ENCODE peak calls at places on chromosomes 3 and 15, in four cellular contexts. One of them, this sample, is unnamed.

GRCh38 chr3:181264491-181264890 is 275.0 kb upstream of the DNAJC19 start:
- DNase-seq in HTR-8/SVneo: no peak
- DNase-seq in NCI-H2171 treated with DMSO at 0.1 percent for 48 hours: no peak
- DNase-seq in putamen: no peak
- DNase-seq in this sample: no peak

GRCh38 chr15:82172506-82172905 is 90.0 kb downstream of the EFL1 start:
- DNase-seq in HTR-8/SVneo: no peak
- DNase-seq in NCI-H2171 treated with DMSO at 0.1 percent for 48 hours: no peak
- DNase-seq in putamen: no peak
- DNase-seq in this sample: no peak

GRCh38 chr15:59104602-59104911 is 389 bp upstream of the CCNB2 start:
- DNase-seq in HTR-8/SVneo: no peak
- DNase-seq in NCI-H2171 treated with DMSO at 0.1 percent for 48 hours: no peak
- DNase-seq in putamen: no peak
- DNase-seq in this sample: no peak

GRCh38 chr3:166879661-166880060 is 500.4 kb downstream of the ZBBX start:
- DNase-seq in HTR-8/SVneo: no peak
- DNase-seq in NCI-H2171 treated with DMSO at 0.1 percent for 48 hours: no peak
- DNase-seq in putamen: no peak
- DNase-seq in this sample: no peak

GRCh38 chr3:155230382-155230781 is 63.1 kb downstream of the STRIT1 start:
- DNase-seq in HTR-8/SVneo: no peak
- DNase-seq in NCI-H2171 treated with DMSO at 0.1 percent for 48 hours: no peak
- DNase-seq in putamen: no peak
- DNase-seq in this sample: no peak

GRCh38 chr3:125437631-125438435 is 62.7 kb upstream of the ZNF148 start:
- DNase-seq in HTR-8/SVneo: peak; percentile 51
- DNase-seq in NCI-H2171 treated with DMSO at 0.1 percent for 48 hours: peak; percentile 28
- DNase-seq in putamen: peak; percentile 27
- DNase-seq in this sample: peak; percentile 22

GRCh38 chr3:134485075-134485536 is 679 bp downstream of the ANAPC13 start:
- DNase-seq in HTR-8/SVneo: no peak
- DNase-seq in NCI-H2171 treated with DMSO at 0.1 percent for 48 hours: no peak
- DNase-seq in putamen: no peak
- DNase-seq in this sample: peak; percentile 12

GRCh38 chr3:197174927-197175326 is 123.5 kb downstream of the DLG1 start:
- DNase-seq in HTR-8/SVneo: no peak
- DNase-seq in NCI-H2171 treated with DMSO at 0.1 percent for 48 hours: no peak
- DNase-seq in putamen: no peak
- DNase-seq in this sample: no peak

GRCh38 chr3:136955813-136956212 is 2.0 kb upstream of the IL20RB start:
- DNase-seq in HTR-8/SVneo: peak; percentile 35
- DNase-seq in NCI-H2171 treated with DMSO at 0.1 percent for 48 hours: no peak
- DNase-seq in putamen: no peak
- DNase-seq in this sample: peak; percentile 26

GRCh38 chr3:156633335-156633734 is 41.1 kb upstream of the TIPARP start:
- DNase-seq in HTR-8/SVneo: no peak
- DNase-seq in NCI-H2171 treated with DMSO at 0.1 percent for 48 hours: no peak
- DNase-seq in putamen: no peak
- DNase-seq in this sample: no peak

GRCh38 chr3:43038010-43038409 is 58.9 kb downstream of the GASK1A start:
- DNase-seq in HTR-8/SVneo: no peak
- DNase-seq in NCI-H2171 treated with DMSO at 0.1 percent for 48 hours: no peak
- DNase-seq in putamen: no peak
- DNase-seq in this sample: no peak

GRCh38 chr15:77819271-77819806 is 186.6 kb upstream of the LINGO1 start:
- DNase-seq in HTR-8/SVneo: no peak
- DNase-seq in NCI-H2171 treated with DMSO at 0.1 percent for 48 hours: peak; percentile 31
- DNase-seq in putamen: peak; percentile 38
- DNase-seq in this sample: no peak

GRCh38 chr15:71639531-71639930 is 170.8 kb upstream of the NR2E3 start:
- DNase-seq in HTR-8/SVneo: no peak
- DNase-seq in NCI-H2171 treated with DMSO at 0.1 percent for 48 hours: no peak
- DNase-seq in putamen: no peak
- DNase-seq in this sample: no peak

GRCh38 chr15:26970712-26971210 is at the start of gene GABRG3:
- DNase-seq in HTR-8/SVneo: no peak
- DNase-seq in NCI-H2171 treated with DMSO at 0.1 percent for 48 hours: no peak
- DNase-seq in putamen: no peak
- DNase-seq in this sample: peak; percentile 12

GRCh38 chr3:14274537-14274936 is 95.9 kb downstream of the LSM3 start:
- DNase-seq in HTR-8/SVneo: no peak
- DNase-seq in NCI-H2171 treated with DMSO at 0.1 percent for 48 hours: no peak
- DNase-seq in putamen: no peak
- DNase-seq in this sample: no peak

GRCh38 chr3:98705212-98705611 is 57.9 kb upstream of the ST3GAL6 start:
- DNase-seq in HTR-8/SVneo: no peak
- DNase-seq in NCI-H2171 treated with DMSO at 0.1 percent for 48 hours: no peak
- DNase-seq in putamen: no peak
- DNase-seq in this sample: no peak

GRCh38 chr3:195421410-195421809 is 21.4 kb downstream of the ACAP2 start:
- DNase-seq in HTR-8/SVneo: no peak
- DNase-seq in NCI-H2171 treated with DMSO at 0.1 percent for 48 hours: no peak
- DNase-seq in putamen: no peak
- DNase-seq in this sample: no peak

GRCh38 chr3:124639406-124640237 is 90.6 kb upstream of the UMPS start:
- DNase-seq in HTR-8/SVneo: no peak
- DNase-seq in NCI-H2171 treated with DMSO at 0.1 percent for 48 hours: no peak
- DNase-seq in putamen: no peak
- DNase-seq in this sample: no peak

This sample was measured in A549.